ENCODE peak calls at places on chromosomes 16 and 17, in five cellular contexts. One of them, this sample, is unnamed.

GRCh38 chr17:42894283-42895184 is 6.1 kb upstream of the G6PC1 start:
- DNase-seq in HCT116: no peak
- DNase-seq in breast epithelium: no peak
- DNase-seq in thoracic aorta: no peak
- DNase-seq in heart left ventricle: no peak
- DNase-seq in this sample: no peak

GRCh38 chr16:67562526-67562917 is at the start of gene CTCF:
- DNase-seq in HCT116: peak
- DNase-seq in breast epithelium: no peak
- DNase-seq in thoracic aorta: no peak
- DNase-seq in heart left ventricle: peak
- DNase-seq in this sample: no peak

GRCh38 chr16:78703951-78704350 is 604.5 kb downstream of the WWOX start:
- DNase-seq in HCT116: no peak
- DNase-seq in breast epithelium: no peak
- DNase-seq in thoracic aorta: no peak
- DNase-seq in heart left ventricle: no peak
- DNase-seq in this sample: no peak

GRCh38 chr17:6503641-6504195 is 52.6 kb downstream of the PITPNM3 start:
- DNase-seq in HCT116: no peak
- DNase-seq in breast epithelium: no peak
- DNase-seq in thoracic aorta: no peak
- DNase-seq in heart left ventricle: no peak
- DNase-seq in this sample: no peak

GRCh38 chr16:75567911-75568310 is 1.7 kb downstream of the GABARAPL2 start:
- DNase-seq in HCT116: no peak
- DNase-seq in breast epithelium: no peak
- DNase-seq in thoracic aorta: no peak
- DNase-seq in heart left ventricle: no peak
- DNase-seq in this sample: no peak

GRCh38 chr16:47694543-47694942 is 233.4 kb downstream of the PHKB start:
- DNase-seq in HCT116: no peak
- DNase-seq in breast epithelium: no peak
- DNase-seq in thoracic aorta: no peak
- DNase-seq in heart left ventricle: no peak
- DNase-seq in this sample: no peak

GRCh38 chr16:47584464-47585225 is 123.5 kb downstream of the PHKB start:
- DNase-seq in HCT116: no peak
- DNase-seq in breast epithelium: no peak
- DNase-seq in thoracic aorta: no peak
- DNase-seq in heart left ventricle: no peak
- DNase-seq in this sample: no peak

GRCh38 chr17:47719411-47720152 is 13.5 kb upstream of the TBX21 start:
- DNase-seq in HCT116: no peak
- DNase-seq in breast epithelium: no peak
- DNase-seq in thoracic aorta: no peak
- DNase-seq in heart left ventricle: no peak
- DNase-seq in this sample: peak

GRCh38 chr16:23506606-23506994 is 3.7 kb downstream of the GGA2 start:
- DNase-seq in HCT116: no peak
- DNase-seq in breast epithelium: no peak
- DNase-seq in thoracic aorta: no peak
- DNase-seq in heart left ventricle: no peak
- DNase-seq in this sample: no peak

DNA sequence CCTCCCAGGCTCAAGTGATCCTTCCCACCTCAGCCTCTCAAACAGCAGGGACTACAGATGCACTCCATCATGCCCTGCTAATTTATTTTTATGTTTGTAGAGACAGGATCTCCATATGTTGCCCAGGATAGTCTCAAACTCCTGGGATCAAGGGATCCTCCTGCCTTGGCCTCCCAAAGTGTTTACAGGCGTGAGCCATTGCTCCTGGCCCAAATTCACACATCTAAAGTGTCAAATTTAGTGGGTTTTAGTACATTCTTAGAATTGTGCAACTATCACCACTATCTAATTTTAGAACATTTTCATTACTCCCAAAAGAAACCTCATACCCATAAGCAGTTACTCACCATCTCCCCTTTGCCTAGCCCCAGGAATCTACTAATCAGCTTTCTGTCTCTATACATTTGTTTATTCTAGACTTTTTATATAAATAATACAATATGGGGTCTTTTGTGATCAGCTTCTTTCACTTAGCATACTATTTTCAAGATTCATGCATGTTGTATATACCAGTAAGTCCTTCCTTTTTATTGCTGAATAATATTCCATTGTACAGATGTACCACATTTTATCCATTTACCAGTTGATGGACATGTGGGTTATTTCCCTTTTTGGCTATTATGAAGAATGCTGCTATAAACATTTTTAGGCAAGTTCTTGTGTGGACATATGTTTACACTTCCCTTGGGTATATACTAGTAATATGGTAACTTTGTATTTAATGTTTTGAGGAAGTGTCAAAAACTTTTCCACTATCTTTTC is 25.1 kb upstream of the ITGA2B start:
- DNase-seq in HCT116: no peak
- DNase-seq in breast epithelium: no peak
- DNase-seq in thoracic aorta: no peak
- DNase-seq in heart left ventricle: no peak
- DNase-seq in this sample: no peak
- TF ChIP-seq CTCF in HCT116: no peak
- TF ChIP-seq CTCF in breast epithelium: no peak
- TF ChIP-seq CTCF in thoracic aorta: no peak
- TF ChIP-seq CTCF in heart left ventricle: no peak
- TF ChIP-seq CTCF in this sample: no peak

GRCh38 chr17:72479113-72479512 is 358.3 kb downstream of the SOX9 start:
- DNase-seq in HCT116: no peak
- DNase-seq in breast epithelium: no peak
- DNase-seq in thoracic aorta: no peak
- DNase-seq in heart left ventricle: no peak
- DNase-seq in this sample: no peak
- TF ChIP-seq CTCF in HCT116: peak
- TF ChIP-seq CTCF in breast epithelium: no peak
- TF ChIP-seq CTCF in thoracic aorta: no peak
- TF ChIP-seq CTCF in heart left ventricle: no peak
- TF ChIP-seq CTCF in this sample: no peak

GRCh38 chr17:64005734-64006167 is 7.6 kb downstream of the PRR29 start:
- DNase-seq in HCT116: no peak
- DNase-seq in breast epithelium: no peak
- DNase-seq in thoracic aorta: no peak
- DNase-seq in heart left ventricle: no peak
- DNase-seq in this sample: no peak
- TF ChIP-seq CTCF in HCT116: no peak
- TF ChIP-seq CTCF in breast epithelium: no peak
- TF ChIP-seq CTCF in thoracic aorta: no peak
- TF ChIP-seq CTCF in heart left ventricle: no peak
- TF ChIP-seq CTCF in this sample: no peak

GRCh38 chr17:17029938-17030337 is 12.3 kb upstream of the MPRIP start:
- DNase-seq in HCT116: no peak
- DNase-seq in breast epithelium: no peak
- DNase-seq in thoracic aorta: no peak
- DNase-seq in heart left ventricle: peak
- DNase-seq in this sample: no peak

GRCh38 chr17:17027442-17028058 is 14.7 kb upstream of the MPRIP start:
- DNase-seq in HCT116: no peak
- DNase-seq in breast epithelium: no peak
- DNase-seq in thoracic aorta: no peak
- DNase-seq in heart left ventricle: no peak
- DNase-seq in this sample: no peak

GRCh38 chr17:17026163-17026562 is 16.1 kb upstream of the MPRIP start:
- DNase-seq in HCT116: no peak
- DNase-seq in breast epithelium: no peak
- DNase-seq in thoracic aorta: no peak
- DNase-seq in heart left ventricle: peak
- DNase-seq in this sample: no peak

GRCh38 chr17:17028878-17029535 is 13.2 kb upstream of the MPRIP start:
- DNase-seq in HCT116: no peak
- DNase-seq in breast epithelium: no peak
- DNase-seq in thoracic aorta: no peak
- DNase-seq in heart left ventricle: peak
- DNase-seq in this sample: no peak

DNA sequence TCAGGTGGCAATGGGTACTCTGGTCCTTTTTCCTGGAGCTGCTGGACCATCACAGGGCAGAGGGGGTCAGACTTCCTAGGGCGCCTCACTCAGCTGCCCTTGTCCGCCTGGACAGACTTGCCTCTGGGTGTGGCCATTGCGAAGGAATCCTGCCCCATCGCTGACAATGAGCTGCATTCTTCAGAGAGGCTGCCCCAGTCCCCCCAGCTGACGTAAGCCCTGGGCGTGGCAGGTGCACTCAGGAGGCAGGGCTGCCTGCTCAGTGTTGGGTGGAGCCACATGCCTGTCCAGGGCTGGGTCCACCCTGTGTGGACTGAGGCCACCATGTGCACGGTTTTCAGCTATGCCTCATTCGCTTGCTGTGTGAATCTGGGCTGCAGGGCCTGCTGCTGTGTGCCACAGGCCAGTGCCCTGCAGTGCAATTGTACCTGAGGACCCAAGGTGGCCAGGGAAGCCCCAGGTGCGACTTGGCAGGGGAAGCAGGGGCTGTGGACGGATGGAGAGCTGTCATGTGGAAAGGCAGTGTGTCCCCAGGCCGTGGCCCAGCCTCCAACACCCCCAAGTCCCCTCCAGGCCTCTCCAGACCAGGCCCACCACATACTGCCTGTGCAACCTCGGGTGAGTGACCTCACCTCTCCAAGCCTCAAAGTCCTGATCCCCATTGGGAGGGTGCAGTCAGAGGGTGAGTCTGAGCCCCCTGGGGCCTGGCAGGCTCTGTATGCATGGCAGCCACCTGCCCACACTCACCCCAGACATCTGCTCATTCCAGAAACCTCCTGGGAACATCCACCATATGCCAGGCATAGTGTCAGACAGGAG is 14.0 kb upstream of the MPRIP start:
- DNase-seq in HCT116: peak
- DNase-seq in breast epithelium: peak
- DNase-seq in thoracic aorta: no peak
- DNase-seq in heart left ventricle: peak
- DNase-seq in this sample: peak
- TF ChIP-seq CTCF in HCT116: no peak
- TF ChIP-seq CTCF in breast epithelium: no peak
- TF ChIP-seq CTCF in thoracic aorta: no peak
- TF ChIP-seq CTCF in heart left ventricle: no peak
- TF ChIP-seq CTCF in this sample: no peak

DNA sequence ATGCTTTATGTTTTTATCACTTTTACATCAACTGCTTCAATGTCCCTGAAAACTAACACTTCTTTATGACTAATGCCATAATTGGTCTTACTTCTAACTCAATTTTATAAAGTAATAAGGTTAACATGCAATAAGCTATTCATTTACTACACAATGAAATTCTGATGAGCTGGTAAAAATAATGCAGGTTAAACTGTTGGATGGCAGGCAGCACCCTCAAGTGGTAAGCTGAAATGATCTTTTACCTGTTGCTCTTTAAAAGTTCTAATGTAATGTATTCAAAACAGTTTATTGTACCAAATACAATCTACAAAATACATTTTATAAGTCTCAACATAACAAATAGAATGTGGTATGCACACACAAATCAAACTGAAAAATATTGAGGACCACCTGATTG is 1280.3 kb downstream of the CDH8 start:
- DNase-seq in HCT116: no peak
- DNase-seq in breast epithelium: no peak
- DNase-seq in thoracic aorta: no peak
- DNase-seq in heart left ventricle: no peak
- DNase-seq in this sample: no peak
- TF ChIP-seq CTCF in HCT116: no peak
- TF ChIP-seq CTCF in breast epithelium: no peak
- TF ChIP-seq CTCF in thoracic aorta: no peak
- TF ChIP-seq CTCF in heart left ventricle: peak
- TF ChIP-seq CTCF in this sample: no peak

GRCh38 chr16:11353158-11353557 is 7.9 kb downstream of the RMI2 start:
- DNase-seq in HCT116: no peak
- DNase-seq in breast epithelium: no peak
- DNase-seq in thoracic aorta: no peak
- DNase-seq in heart left ventricle: no peak
- DNase-seq in this sample: no peak

GRCh38 chr16:11349599-11350276 is 4.5 kb downstream of the RMI2 start:
- DNase-seq in HCT116: no peak
- DNase-seq in breast epithelium: peak
- DNase-seq in thoracic aorta: no peak
- DNase-seq in heart left ventricle: peak
- DNase-seq in this sample: peak

GRCh38 chr16:11347831-11348230 is 2.6 kb downstream of the RMI2 start:
- DNase-seq in HCT116: no peak
- DNase-seq in breast epithelium: no peak
- DNase-seq in thoracic aorta: no peak
- DNase-seq in heart left ventricle: no peak
- DNase-seq in this sample: no peak

GRCh38 chr16:11348737-11349598 is 3.7 kb downstream of the RMI2 start:
- DNase-seq in HCT116: no peak
- DNase-seq in breast epithelium: no peak
- DNase-seq in thoracic aorta: no peak
- DNase-seq in heart left ventricle: no peak
- DNase-seq in this sample: no peak

DNA sequence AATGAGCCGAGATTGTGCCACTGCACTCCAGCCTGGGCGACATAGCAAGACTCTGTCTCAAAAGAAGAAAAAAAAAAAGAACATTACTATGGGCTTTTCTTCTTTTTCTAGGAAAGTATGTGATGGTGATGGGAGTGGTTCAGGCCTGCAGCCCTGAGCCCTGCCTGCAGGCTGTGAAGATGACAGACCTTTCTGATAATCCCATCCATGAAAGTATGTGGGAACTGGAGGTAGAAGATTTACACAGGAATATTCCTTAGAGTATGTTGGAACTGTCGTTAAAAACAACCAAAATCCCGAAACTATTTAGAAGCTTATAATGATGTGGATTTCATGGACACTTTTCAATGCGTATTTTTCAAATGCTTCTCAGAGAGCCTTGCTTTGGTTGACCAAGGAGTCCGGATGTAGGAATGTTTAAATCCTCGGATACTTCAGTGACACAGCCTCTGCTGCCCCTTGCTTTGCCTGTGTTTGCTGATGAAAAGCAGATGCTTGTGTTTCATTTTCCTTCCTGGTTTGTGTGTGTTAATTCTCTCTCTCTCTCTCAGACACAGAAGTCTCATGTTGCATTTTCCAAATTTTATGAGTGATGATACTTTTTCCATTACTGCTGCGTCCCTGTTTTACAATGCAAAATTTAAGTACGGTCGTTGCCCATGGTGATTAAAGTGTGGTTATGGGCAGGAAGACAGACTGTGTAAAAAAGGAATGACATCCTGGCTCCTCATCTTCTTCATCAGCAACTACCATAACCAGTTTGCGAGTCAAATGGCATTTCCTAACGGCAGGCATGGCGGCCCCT is 5.5 kb downstream of the RMI2 start:
- DNase-seq in HCT116: no peak
- DNase-seq in breast epithelium: no peak
- DNase-seq in thoracic aorta: no peak
- DNase-seq in heart left ventricle: no peak
- DNase-seq in this sample: peak
- TF ChIP-seq CTCF in HCT116: no peak
- TF ChIP-seq CTCF in breast epithelium: no peak
- TF ChIP-seq CTCF in thoracic aorta: no peak
- TF ChIP-seq CTCF in heart left ventricle: no peak
- TF ChIP-seq CTCF in this sample: peak